ENCODE peak calls at places on chromosome 4, in seven cellular contexts. One of them, this sample, is unnamed.

GRCh38 chr4:112029642-112030235 is 115.5 kb upstream of the FAM241A start:
- DNase-seq in pancreas: no peak
- DNase-seq in Caco-2: no peak
- DNase-seq in OCI-LY7: no peak
- DNase-seq in breast epithelium: no peak
- DNase-seq in heart left ventricle: no peak
- DNase-seq in endothelial cell: no peak
- DNase-seq in this sample: no peak

GRCh38 chr4:5051692-5052423 is 578 bp downstream of the STK32B start:
- DNase-seq in pancreas: peak
- DNase-seq in Caco-2: no peak
- DNase-seq in OCI-LY7: no peak
- DNase-seq in breast epithelium: no peak
- DNase-seq in heart left ventricle: no peak
- DNase-seq in endothelial cell: peak
- DNase-seq in this sample: no peak

GRCh38 chr4:89276296-89276695 is 31.3 kb downstream of the GPRIN3 start:
- DNase-seq in pancreas: no peak
- DNase-seq in Caco-2: no peak
- DNase-seq in OCI-LY7: no peak
- DNase-seq in breast epithelium: no peak
- DNase-seq in heart left ventricle: no peak
- DNase-seq in endothelial cell: no peak
- DNase-seq in this sample: no peak

GRCh38 chr4:105555409-105555808 is 3.0 kb downstream of the ARHGEF38 start:
- DNase-seq in pancreas: no peak
- DNase-seq in Caco-2: no peak
- DNase-seq in OCI-LY7: no peak
- DNase-seq in breast epithelium: no peak
- DNase-seq in heart left ventricle: no peak
- DNase-seq in endothelial cell: no peak
- DNase-seq in this sample: no peak

GRCh38 chr4:157803441-157804168 is 369.2 kb downstream of the GASK1B start:
- DNase-seq in pancreas: no peak
- DNase-seq in Caco-2: no peak
- DNase-seq in OCI-LY7: no peak
- DNase-seq in breast epithelium: no peak
- DNase-seq in heart left ventricle: no peak
- DNase-seq in endothelial cell: no peak
- DNase-seq in this sample: no peak

GRCh38 chr4:41346306-41347061 is 89.8 kb downstream of the UCHL1 start:
- DNase-seq in pancreas: no peak
- DNase-seq in Caco-2: peak
- DNase-seq in OCI-LY7: no peak
- DNase-seq in breast epithelium: no peak
- DNase-seq in heart left ventricle: no peak
- DNase-seq in endothelial cell: no peak
- DNase-seq in this sample: no peak

GRCh38 chr4:110636677-110637407 is 14.0 kb upstream of the PITX2 start:
- DNase-seq in pancreas: no peak
- DNase-seq in Caco-2: peak
- DNase-seq in OCI-LY7: no peak
- DNase-seq in breast epithelium: no peak
- DNase-seq in heart left ventricle: no peak
- DNase-seq in endothelial cell: peak
- DNase-seq in this sample: no peak

GRCh38 chr4:73213917-73214663 is 44.5 kb downstream of the ANKRD17 start:
- DNase-seq in pancreas: no peak
- DNase-seq in Caco-2: no peak
- DNase-seq in OCI-LY7: no peak
- DNase-seq in breast epithelium: no peak
- DNase-seq in heart left ventricle: no peak
- DNase-seq in endothelial cell: no peak
- DNase-seq in this sample: no peak

GRCh38 chr4:105234582-105234981 is 87.9 kb downstream of the TET2 start:
- DNase-seq in pancreas: no peak
- DNase-seq in Caco-2: no peak
- DNase-seq in OCI-LY7: no peak
- DNase-seq in breast epithelium: no peak
- DNase-seq in heart left ventricle: no peak
- DNase-seq in endothelial cell: no peak
- DNase-seq in this sample: no peak

GRCh38 chr4:129747756-129748155 is 651.8 kb downstream of the C4orf33 start:
- DNase-seq in pancreas: no peak
- DNase-seq in Caco-2: no peak
- DNase-seq in OCI-LY7: no peak
- DNase-seq in breast epithelium: peak
- DNase-seq in heart left ventricle: no peak
- DNase-seq in endothelial cell: no peak
- DNase-seq in this sample: peak

GRCh38 chr4:10529891-10530786 is 72.9 kb upstream of the ZNF518B start:
- DNase-seq in pancreas: no peak
- DNase-seq in Caco-2: no peak
- DNase-seq in OCI-LY7: no peak
- DNase-seq in breast epithelium: no peak
- DNase-seq in heart left ventricle: no peak
- DNase-seq in endothelial cell: no peak
- DNase-seq in this sample: no peak

GRCh38 chr4:82463221-82463620 is 32.8 kb downstream of the ENOPH1 start:
- DNase-seq in pancreas: no peak
- DNase-seq in Caco-2: no peak
- DNase-seq in OCI-LY7: no peak
- DNase-seq in breast epithelium: no peak
- DNase-seq in heart left ventricle: no peak
- DNase-seq in endothelial cell: no peak
- DNase-seq in this sample: no peak

GRCh38 chr4:78749972-78750727 is 26.0 kb upstream of the BMP2K start:
- DNase-seq in pancreas: no peak
- DNase-seq in Caco-2: no peak
- DNase-seq in OCI-LY7: peak
- DNase-seq in breast epithelium: no peak
- DNase-seq in heart left ventricle: no peak
- DNase-seq in endothelial cell: no peak
- DNase-seq in this sample: no peak

GRCh38 chr4:663438-664428 is 10.3 kb downstream of the ATP5ME start:
- DNase-seq in pancreas: no peak
- DNase-seq in Caco-2: no peak
- DNase-seq in OCI-LY7: no peak
- DNase-seq in breast epithelium: no peak
- DNase-seq in heart left ventricle: no peak
- DNase-seq in endothelial cell: peak
- DNase-seq in this sample: no peak

GRCh38 chr4:151774324-151774723 is 13.5 kb upstream of the GATB start:
- DNase-seq in pancreas: no peak
- DNase-seq in Caco-2: no peak
- DNase-seq in OCI-LY7: no peak
- DNase-seq in breast epithelium: no peak
- DNase-seq in heart left ventricle: no peak
- DNase-seq in endothelial cell: no peak
- DNase-seq in this sample: no peak

GRCh38 chr4:16205298-16206164 is 20.7 kb downstream of the TAPT1 start:
- DNase-seq in pancreas: no peak
- DNase-seq in Caco-2: no peak
- DNase-seq in OCI-LY7: peak
- DNase-seq in breast epithelium: no peak
- DNase-seq in heart left ventricle: no peak
- DNase-seq in endothelial cell: no peak
- DNase-seq in this sample: no peak

GRCh38 chr4:150683775-150684350 is 101.9 kb downstream of the MAB21L2 start:
- DNase-seq in pancreas: no peak
- DNase-seq in Caco-2: no peak
- DNase-seq in OCI-LY7: no peak
- DNase-seq in breast epithelium: no peak
- DNase-seq in heart left ventricle: no peak
- DNase-seq in endothelial cell: no peak
- DNase-seq in this sample: no peak

GRCh38 chr4:122542411-122543236 is 78.2 kb downstream of the IL21 start:
- DNase-seq in pancreas: no peak
- DNase-seq in Caco-2: no peak
- DNase-seq in OCI-LY7: no peak
- DNase-seq in breast epithelium: no peak
- DNase-seq in heart left ventricle: no peak
- DNase-seq in endothelial cell: no peak
- DNase-seq in this sample: no peak

GRCh38 chr4:146478009-146478408 is 43.7 kb downstream of the SLC10A7 start:
- DNase-seq in pancreas: no peak
- DNase-seq in Caco-2: no peak
- DNase-seq in OCI-LY7: no peak
- DNase-seq in breast epithelium: no peak
- DNase-seq in heart left ventricle: no peak
- DNase-seq in endothelial cell: no peak
- DNase-seq in this sample: no peak

GRCh38 chr4:155796031-155796430 is 37.2 kb downstream of the GUCY1B1 start:
- DNase-seq in pancreas: no peak
- DNase-seq in Caco-2: no peak
- DNase-seq in OCI-LY7: no peak
- DNase-seq in breast epithelium: no peak
- DNase-seq in heart left ventricle: no peak
- DNase-seq in endothelial cell: no peak
- DNase-seq in this sample: no peak

GRCh38 chr4:56910172-56910967 is 2.7 kb downstream of the REST start:
- DNase-seq in pancreas: no peak
- DNase-seq in Caco-2: no peak
- DNase-seq in OCI-LY7: peak
- DNase-seq in breast epithelium: no peak
- DNase-seq in heart left ventricle: no peak
- DNase-seq in endothelial cell: no peak
- DNase-seq in this sample: no peak

GRCh38 chr4:6466756-6467381 is 5.5 kb downstream of the PPP2R2C start:
- DNase-seq in pancreas: no peak
- DNase-seq in Caco-2: no peak
- DNase-seq in OCI-LY7: no peak
- DNase-seq in breast epithelium: no peak
- DNase-seq in heart left ventricle: no peak
- DNase-seq in endothelial cell: no peak
- DNase-seq in this sample: no peak

GRCh38 chr4:15963001-15963451 is at the start of gene FGFBP2:
- DNase-seq in pancreas: no peak
- DNase-seq in Caco-2: peak
- DNase-seq in OCI-LY7: peak
- DNase-seq in breast epithelium: no peak
- DNase-seq in heart left ventricle: peak
- DNase-seq in endothelial cell: peak
- DNase-seq in this sample: peak

GRCh38 chr4:54929459-54929858 is 195.9 kb downstream of the KDR start:
- DNase-seq in pancreas: no peak
- DNase-seq in Caco-2: no peak
- DNase-seq in OCI-LY7: no peak
- DNase-seq in breast epithelium: no peak
- DNase-seq in heart left ventricle: peak
- DNase-seq in endothelial cell: no peak
- DNase-seq in this sample: no peak

GRCh38 chr4:114180481-114180880 is 201.0 kb upstream of the ARSJ start:
- DNase-seq in pancreas: peak
- DNase-seq in Caco-2: peak
- DNase-seq in OCI-LY7: peak
- DNase-seq in breast epithelium: no peak
- DNase-seq in heart left ventricle: peak
- DNase-seq in endothelial cell: peak
- DNase-seq in this sample: peak
- TF ChIP-seq CTCF in pancreas: no peak
- TF ChIP-seq CTCF in Caco-2: peak
- TF ChIP-seq CTCF in OCI-LY7: peak
- TF ChIP-seq CTCF in breast epithelium: no peak
- TF ChIP-seq CTCF in heart left ventricle: peak
- TF ChIP-seq CTCF in endothelial cell: no peak
- TF ChIP-seq CTCF in this sample: peak

GRCh38 chr4:101187837-101188236 is 159.5 kb downstream of the PPP3CA start:
- DNase-seq in pancreas: no peak
- DNase-seq in Caco-2: no peak
- DNase-seq in OCI-LY7: peak
- DNase-seq in breast epithelium: no peak
- DNase-seq in heart left ventricle: no peak
- DNase-seq in endothelial cell: no peak
- DNase-seq in this sample: no peak
- TF ChIP-seq CTCF in pancreas: no peak
- TF ChIP-seq CTCF in Caco-2: no peak
- TF ChIP-seq CTCF in OCI-LY7: peak
- TF ChIP-seq CTCF in breast epithelium: no peak
- TF ChIP-seq CTCF in heart left ventricle: no peak
- TF ChIP-seq CTCF in endothelial cell: no peak
- TF ChIP-seq CTCF in this sample: peak

DNA sequence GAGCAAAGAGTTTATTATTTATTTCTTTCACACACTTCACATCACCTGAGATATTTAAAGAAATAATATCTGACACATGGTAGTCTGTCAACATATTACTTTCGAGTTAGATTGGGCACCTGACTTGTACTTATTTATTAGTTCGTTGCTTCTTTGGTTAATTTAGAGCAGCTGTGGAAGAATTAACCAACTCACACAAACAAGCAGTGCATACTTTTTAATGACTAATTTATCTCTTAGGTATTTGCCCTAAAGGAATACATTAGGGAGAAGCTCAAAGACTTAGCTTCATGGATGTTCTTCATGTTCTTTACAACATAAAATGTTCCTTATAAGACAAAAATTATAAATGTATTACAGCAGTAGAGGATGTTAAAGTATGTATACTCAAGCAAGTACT is 242.9 kb downstream of the ARHGAP24 start:
- DNase-seq in pancreas: no peak
- DNase-seq in Caco-2: no peak
- DNase-seq in OCI-LY7: no peak
- DNase-seq in breast epithelium: no peak
- DNase-seq in heart left ventricle: no peak
- DNase-seq in endothelial cell: no peak
- DNase-seq in this sample: no peak
- TF ChIP-seq CTCF in pancreas: no peak
- TF ChIP-seq CTCF in Caco-2: no peak
- TF ChIP-seq CTCF in OCI-LY7: no peak
- TF ChIP-seq CTCF in breast epithelium: no peak
- TF ChIP-seq CTCF in heart left ventricle: no peak
- TF ChIP-seq CTCF in endothelial cell: no peak
- TF ChIP-seq CTCF in this sample: no peak

DNA sequence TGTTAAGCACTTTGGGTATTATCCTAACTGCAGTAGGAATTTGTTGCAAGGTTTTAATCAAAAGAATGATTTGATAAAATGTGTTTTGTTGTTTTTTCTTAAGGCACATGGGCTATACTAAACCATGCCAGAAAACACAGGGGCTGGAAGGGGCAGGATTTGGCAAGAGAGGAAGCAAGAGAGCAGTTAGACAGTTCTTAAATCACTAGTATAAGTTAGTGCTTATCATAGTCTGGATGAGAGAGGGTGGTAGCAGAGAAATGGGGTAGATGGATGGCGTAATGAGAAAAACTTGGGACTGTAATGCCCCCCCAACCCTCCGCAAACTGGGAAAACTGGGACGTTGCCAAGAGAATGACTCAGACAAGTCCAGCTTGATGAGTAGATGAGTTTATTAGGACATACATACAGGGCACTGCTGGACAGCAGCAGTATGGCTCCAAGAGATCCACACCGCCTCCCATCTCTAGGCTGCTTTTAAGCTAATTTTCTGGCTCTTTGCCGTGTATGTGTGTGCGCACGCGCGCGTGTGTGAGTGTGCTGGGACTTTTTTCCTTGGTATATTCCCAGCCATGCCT is 151.5 kb downstream of the PDLIM5 start:
- DNase-seq in pancreas: no peak
- DNase-seq in Caco-2: no peak
- DNase-seq in OCI-LY7: no peak
- DNase-seq in breast epithelium: no peak
- DNase-seq in heart left ventricle: peak
- DNase-seq in endothelial cell: no peak
- DNase-seq in this sample: no peak
- TF ChIP-seq CTCF in pancreas: no peak
- TF ChIP-seq CTCF in Caco-2: no peak
- TF ChIP-seq CTCF in OCI-LY7: no peak
- TF ChIP-seq CTCF in breast epithelium: no peak
- TF ChIP-seq CTCF in heart left ventricle: no peak
- TF ChIP-seq CTCF in endothelial cell: no peak
- TF ChIP-seq CTCF in this sample: no peak

This sample was measured in Calu3.